ENCODE peak calls at places on chromosome 18, in seven cellular contexts. J is CD8-positive, alpha-beta memory T cell; D is right lobe of liver; M is MM.1S; P is heart right ventricle; L is kidney; W is thoracic aorta. S is an unnamed sample.

GRCh38 chr18:63161728-63162195 is 157.8 kb downstream of the BCL2 start:
- DNase-seq in D (no peak), W (peak; percentile 68), P (peak; percentile 71), L (no peak), M (peak; percentile 90), J (peak; percentile 66), S (peak; percentile 74)

GRCh38 chr18:36394486-36394885 is 97.0 kb downstream of the FHOD3 start:
- DNase-seq in M (no peak), J (no peak), W (no peak), L (no peak), P (no peak), D (no peak), S (no peak)

GRCh38 chr18:32110005-32110404 is 18.3 kb downstream of the RNF138 start:
- DNase-seq in P (no peak), J (no peak), W (no peak), L (no peak), M (no peak), D (no peak), S (peak; percentile 39)

GRCh38 chr18:58911241-58911640 is 46.6 kb downstream of the ZNF532 start:
- DNase-seq in P (no peak), L (no peak), M (no peak), D (no peak), W (no peak), J (no peak), S (no peak)

GRCh38 chr18:36379426-36379984 is 82.0 kb downstream of the FHOD3 start:
- DNase-seq in J (no peak), P (peak; percentile 41), M (no peak), L (no peak), D (no peak), W (no peak), S (no peak)

GRCh38 chr18:75654928-75655745 is 227.6 kb upstream of the SMIM21 start:
- DNase-seq in J (no peak), D (no peak), W (no peak), M (no peak), P (no peak), L (no peak), S (no peak)

GRCh38 chr18:56575819-56576663 is 62.4 kb downstream of the TXNL1 start:
- DNase-seq in J (no peak), L (no peak), W (no peak), P (peak; percentile 56), M (peak; percentile 55), D (no peak), S (no peak)

GRCh38 chr18:21897811-21898210 is 157.2 kb downstream of the MIB1 start:
- DNase-seq in J (no peak), M (peak; percentile 52), D (peak; percentile 56), W (no peak), P (peak; percentile 47), L (no peak), S (peak; percentile 74)

GRCh38 chr18:12803069-12803936 is 80.7 kb downstream of the PTPN2 start:
- DNase-seq in P (no peak), D (no peak), J (no peak), W (no peak), L (no peak), M (no peak), S (no peak)

GRCh38 chr18:76351961-76352581 is 143.0 kb downstream of the ZNF516 start:
- DNase-seq in W (no peak), L (peak; percentile 83), P (peak; percentile 45), J (no peak), M (no peak), D (no peak), S (no peak)

GRCh38 chr18:28466213-28466612 is 289.3 kb upstream of the CDH2 start:
- DNase-seq in W (no peak), P (no peak), L (no peak), M (no peak), J (no peak), D (no peak), S (no peak)

GRCh38 chr18:35376393-35376741 is 770 bp downstream of the ZNF396 start:
- DNase-seq in L (peak; percentile 80), W (no peak), D (peak; percentile 47), J (no peak), P (no peak), M (no peak), S (no peak)

GRCh38 chr18:34590503-34590902 is 119.6 kb upstream of the DTNA start:
- DNase-seq in L (no peak), J (no peak), D (no peak), W (no peak), M (no peak), P (no peak), S (no peak)

GRCh38 chr18:7116832-7117389 is 686 bp downstream of the LAMA1 start:
- DNase-seq in W (no peak), L (peak; percentile 79), P (no peak), M (no peak), J (no peak), D (no peak), S (no peak)

GRCh38 chr18:37316468-37316867 is 249.1 kb downstream of the CELF4 start:
- DNase-seq in W (no peak), J (no peak), M (no peak), L (no peak), P (no peak), D (no peak), S (no peak)

GRCh38 chr18:13353424-13353823 is 134.9 kb downstream of the LDLRAD4 start:
- DNase-seq in P (no peak), D (no peak), L (no peak), W (no peak), J (no peak), M (no peak), S (no peak)

GRCh38 chr18:62974928-62975675 is 259.8 kb downstream of the PHLPP1 start:
- DNase-seq in L (no peak), J (no peak), P (no peak), W (no peak), M (no peak), D (no peak), S (peak; percentile 56)

GRCh38 chr18:42011053-42011452 is 56.0 kb downstream of the PIK3C3 start:
- DNase-seq in W (no peak), L (no peak), P (no peak), D (no peak), J (no peak), M (peak; percentile 72), S (no peak)

GRCh38 chr18:21389903-21390302 is 147.9 kb downstream of the GREB1L start:
- DNase-seq in D (no peak), M (no peak), L (no peak), P (no peak), W (no peak), J (no peak), S (no peak)

GRCh38 chr18:5546660-5547059 is 2.9 kb upstream of the EPB41L3 start:
- DNase-seq in D (no peak), M (no peak), W (no peak), J (no peak), P (no peak), L (no peak), S (peak; percentile 48)

GRCh38 chr18:54080854-54081253 is 143.6 kb downstream of the MBD2 start:
- DNase-seq in J (no peak), D (no peak), L (no peak), M (no peak), P (no peak), W (no peak), S (no peak)

GRCh38 chr18:8614875-8615274 is 5.6 kb downstream of the RAB12 start:
- DNase-seq in L (no peak), W (no peak), M (no peak), D (no peak), P (no peak), J (no peak), S (no peak)
- H3K27ac ChIP-seq in L (no peak overlapping the region), W (no peak overlapping the region), M (no peak overlapping the region), D (no peak overlapping the region), P (peak overlapping the region; percentile 57), J (no peak overlapping the region), S (peak overlapping the region; percentile 59)

GRCh38 chr18:14945984-14946383 is 198.0 kb downstream of the ANKRD30B start:
- DNase-seq in J (no peak), M (no peak), D (no peak), W (no peak), L (no peak), P (no peak), S (no peak)

GRCh38 chr18:14943486-14943885 is 195.5 kb downstream of the ANKRD30B start:
- DNase-seq in D (no peak), L (peak; percentile 18), M (no peak), J (no peak), P (no peak), W (no peak), S (no peak)

GRCh38 chr18:14945286-14945685 is 197.3 kb downstream of the ANKRD30B start:
- DNase-seq in D (no peak), P (no peak), W (no peak), J (no peak), L (peak; percentile 6), M (no peak), S (no peak)

GRCh38 chr18:14943967-14944636 is 196.1 kb downstream of the ANKRD30B start:
- DNase-seq in M (no peak), J (no peak), P (no peak), W (no peak), L (peak; percentile 35), D (no peak), S (no peak)

DNA sequence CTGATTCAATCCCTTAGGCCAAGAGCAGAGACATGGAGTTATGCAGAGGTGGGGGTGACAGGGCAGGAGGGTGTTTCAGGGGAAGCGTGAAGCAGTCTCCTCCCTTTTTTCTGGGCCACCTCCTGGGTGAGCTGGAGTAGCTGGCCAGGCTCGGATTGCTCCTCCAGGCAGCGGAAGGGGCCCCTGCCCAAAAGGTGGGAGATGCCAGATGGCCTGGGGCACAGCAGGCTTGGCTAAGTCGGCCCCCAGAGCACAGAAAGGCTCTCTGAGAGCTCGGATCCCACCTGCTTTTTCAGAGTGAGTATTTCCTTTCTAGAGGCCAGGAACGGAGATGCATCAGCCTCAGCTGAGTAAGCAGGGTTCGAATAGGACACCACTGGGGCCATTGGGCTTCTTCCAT is 196.9 kb downstream of the ANKRD30B start:
- DNase-seq in P (no peak), L (peak; percentile 42), J (no peak), D (no peak), W (no peak), M (no peak), S (no peak)
- H3K4me1 ChIP-seq in P (no peaks in the 10 kb centered on the region), L (no peaks in the 10 kb centered on the region), J (no peaks in the 10 kb centered on the region), D (no peaks in the 10 kb centered on the region), W (no peaks in the 10 kb centered on the region), M (no peaks in the 10 kb centered on the region), S (no peaks in the 10 kb centered on the region)

DNA sequence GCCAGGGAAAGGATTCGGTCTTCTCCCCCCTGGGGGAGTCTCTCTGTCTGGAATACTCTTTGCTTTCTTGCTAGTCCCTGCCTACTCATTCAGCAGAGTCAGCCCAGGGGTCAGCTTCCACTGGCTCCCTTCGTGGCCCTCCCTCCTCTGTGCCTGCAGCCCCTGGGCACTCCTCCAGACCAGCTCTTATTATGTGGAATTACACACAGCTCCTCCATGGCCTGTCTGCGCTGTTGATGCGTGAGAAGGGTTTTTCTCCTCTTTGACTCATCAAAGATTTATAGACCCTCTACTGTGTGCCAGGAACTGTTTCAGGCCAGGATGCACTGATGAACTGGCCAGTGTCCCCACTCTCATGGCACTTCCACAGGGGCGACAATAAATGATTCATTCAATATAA is 44.4 kb downstream of the ST8SIA5 start:
- DNase-seq in D (no peak), P (peak; percentile 30), M (no peak), J (no peak), L (peak; percentile 81), W (no peak), S (peak; percentile 86)
- H3K27ac ChIP-seq in D (no peak overlapping the region), P (peak overlapping the region; percentile 84), M (no peak overlapping the region), J (no peak overlapping the region), L (no peak overlapping the region), W (no peak overlapping the region), S (peak overlapping the region; percentile 82)

DNA sequence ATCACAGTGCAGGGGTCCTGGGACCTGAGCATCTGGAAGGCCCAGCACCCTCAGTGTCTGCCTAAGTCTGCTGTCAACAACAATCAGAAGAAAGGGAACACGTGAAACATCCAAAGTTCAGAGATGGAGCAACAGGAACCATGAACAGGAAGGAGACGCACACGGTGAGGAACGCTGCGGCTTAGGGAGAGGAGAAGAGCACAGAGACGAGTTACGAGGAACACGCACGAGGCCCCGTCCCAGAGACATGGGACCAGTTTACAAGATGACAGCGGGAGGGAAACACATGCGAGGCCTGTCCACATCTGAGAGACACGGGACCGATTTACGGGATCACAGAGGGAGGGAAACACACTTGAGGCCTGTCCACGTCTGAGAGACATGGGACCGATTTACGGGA is 2.9 kb upstream of the KCNG2 start:
- DNase-seq in P (no peak), L (peak; percentile 56), D (no peak), W (no peak), J (no peak), M (no peak), S (no peak)
- H3K4me1 ChIP-seq in P (peaks cover 27% of the 10 kb centered on the region), L (no peaks in the 10 kb centered on the region), D (peaks cover 15% of the 10 kb centered on the region), W (no peaks in the 10 kb centered on the region), J (no peaks in the 10 kb centered on the region), M (no peaks in the 10 kb centered on the region), S (no peaks in the 10 kb centered on the region)

S was measured in adrenal gland.